ENCODE peak calls at places on chromosomes 2 and 18, in four cellular contexts. One of them, this sample, is unnamed. For H3K4me1, the result is how much of the 10 kb centered on the place peaks cover.

GRCh38 chr2:179338681-179339080 is 74.0 kb upstream of the SESTD1 start:
- DNase-seq in pancreas: no peak
- DNase-seq in left lung: no peak
- DNase-seq in ascending aorta: no peak
- DNase-seq in this sample: no peak

GRCh38 chr18:21739604-21740473 is 753 bp upstream of the MIB1 start:
- DNase-seq in pancreas: peak
- DNase-seq in left lung: no peak
- DNase-seq in ascending aorta: no peak
- DNase-seq in this sample: peak

GRCh38 chr2:191907091-191907490 is 60.2 kb upstream of the CAVIN2 start:
- DNase-seq in pancreas: no peak
- DNase-seq in left lung: no peak
- DNase-seq in ascending aorta: no peak
- DNase-seq in this sample: no peak

GRCh38 chr2:141105763-141106162 is 1025.1 kb downstream of the LRP1B start:
- DNase-seq in pancreas: no peak
- DNase-seq in left lung: no peak
- DNase-seq in ascending aorta: no peak
- DNase-seq in this sample: no peak

GRCh38 chr2:110095994-110096633 is 19.5 kb downstream of the MALL start:
- DNase-seq in pancreas: no peak
- DNase-seq in left lung: no peak
- DNase-seq in ascending aorta: peak
- DNase-seq in this sample: peak

GRCh38 chr18:3455938-3456685 is 6.1 kb downstream of the TGIF1 start:
- DNase-seq in pancreas: no peak
- DNase-seq in left lung: no peak
- DNase-seq in ascending aorta: no peak
- DNase-seq in this sample: no peak

GRCh38 chr2:181190711-181191110 is 210.3 kb downstream of the UBE2E3 start:
- DNase-seq in pancreas: no peak
- DNase-seq in left lung: no peak
- DNase-seq in ascending aorta: no peak
- DNase-seq in this sample: no peak

GRCh38 chr18:56148373-56148772 is 490.0 kb downstream of the TXNL1 start:
- DNase-seq in pancreas: no peak
- DNase-seq in left lung: no peak
- DNase-seq in ascending aorta: no peak
- DNase-seq in this sample: no peak

GRCh38 chr2:13669607-13670006 is 952.9 kb downstream of the TRIB2 start:
- DNase-seq in pancreas: no peak
- DNase-seq in left lung: no peak
- DNase-seq in ascending aorta: no peak
- DNase-seq in this sample: no peak

GRCh38 chr18:62018034-62018760 is 125.4 kb upstream of the RNF152 start:
- DNase-seq in pancreas: no peak
- DNase-seq in left lung: peak
- DNase-seq in ascending aorta: no peak
- DNase-seq in this sample: peak

GRCh38 chr2:192126426-192126825 is 68.3 kb downstream of the TMEFF2 start:
- DNase-seq in pancreas: no peak
- DNase-seq in left lung: no peak
- DNase-seq in ascending aorta: no peak
- DNase-seq in this sample: no peak

GRCh38 chr2:233689498-233689897 is 3.2 kb upstream of the UGT1A6 start:
- DNase-seq in pancreas: no peak
- DNase-seq in left lung: no peak
- DNase-seq in ascending aorta: no peak
- DNase-seq in this sample: no peak

GRCh38 chr2:173872714-173873113 is 92.5 kb downstream of the SP3 start:
- DNase-seq in pancreas: no peak
- DNase-seq in left lung: no peak
- DNase-seq in ascending aorta: no peak
- DNase-seq in this sample: no peak

GRCh38 chr2:132417430-132418035 is 928 bp downstream of the GPR39 start:
- DNase-seq in pancreas: peak
- DNase-seq in left lung: no peak
- DNase-seq in ascending aorta: peak
- DNase-seq in this sample: no peak

GRCh38 chr2:132416080-132416911 is at the start of gene GPR39:
- DNase-seq in pancreas: peak
- DNase-seq in left lung: peak
- DNase-seq in ascending aorta: peak
- DNase-seq in this sample: peak

GRCh38 chr2:132412021-132412420 is 4.6 kb upstream of the GPR39 start:
- DNase-seq in pancreas: no peak
- DNase-seq in left lung: no peak
- DNase-seq in ascending aorta: no peak
- DNase-seq in this sample: no peak

GRCh38 chr2:132416996-132417395 is 391 bp downstream of the GPR39 start:
- DNase-seq in pancreas: no peak
- DNase-seq in left lung: no peak
- DNase-seq in ascending aorta: no peak
- DNase-seq in this sample: no peak

GRCh38 chr2:132415256-132416079 is 1.1 kb upstream of the GPR39 start:
- DNase-seq in pancreas: no peak
- DNase-seq in left lung: no peak
- DNase-seq in ascending aorta: no peak
- DNase-seq in this sample: peak
- H3K4me1 ChIP-seq in pancreas: under half
- H3K4me1 ChIP-seq in left lung: under half
- H3K4me1 ChIP-seq in ascending aorta: under half
- H3K4me1 ChIP-seq in this sample: under half

DNA sequence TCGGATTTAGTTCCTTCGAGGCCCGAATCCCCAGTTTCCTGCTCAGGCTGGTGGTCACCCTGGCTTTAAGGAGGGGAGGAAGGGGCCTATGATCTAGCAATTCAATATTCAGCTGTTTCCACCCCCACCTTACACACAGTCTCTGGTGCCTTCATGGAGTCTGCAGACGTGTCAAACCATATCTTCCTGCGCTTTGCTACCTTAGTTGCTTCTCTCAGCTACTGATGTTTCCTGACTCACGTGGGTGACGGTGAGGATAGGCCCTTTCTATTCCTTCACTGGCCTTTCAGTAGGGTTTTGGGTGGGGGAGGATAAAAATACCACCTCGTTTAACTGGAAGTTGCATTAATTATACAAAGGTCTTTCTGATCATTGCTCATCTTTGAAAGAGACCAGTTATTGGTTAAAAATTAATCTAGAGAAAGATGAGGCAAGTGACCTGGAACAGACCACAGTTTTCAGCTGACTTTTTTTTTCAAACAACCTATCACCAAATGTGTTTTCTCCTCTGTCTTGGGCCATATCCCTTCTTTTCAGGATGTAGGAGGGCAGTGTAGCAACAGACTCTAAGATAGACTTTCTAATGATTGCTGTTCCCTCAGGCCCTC is 49.7 kb downstream of the SH2D6 start:
- DNase-seq in pancreas: no peak
- DNase-seq in left lung: no peak
- DNase-seq in ascending aorta: no peak
- DNase-seq in this sample: no peak
- H3K4me1 ChIP-seq in pancreas: under half
- H3K4me1 ChIP-seq in left lung: under half
- H3K4me1 ChIP-seq in ascending aorta: under half
- H3K4me1 ChIP-seq in this sample: under half

GRCh38 chr2:205754924-205755321 is 72.6 kb downstream of the NRP2 start:
- DNase-seq in pancreas: no peak
- DNase-seq in left lung: no peak
- DNase-seq in ascending aorta: no peak
- DNase-seq in this sample: no peak
- H3K4me1 ChIP-seq in pancreas: under half
- H3K4me1 ChIP-seq in left lung: under half
- H3K4me1 ChIP-seq in ascending aorta: under half
- H3K4me1 ChIP-seq in this sample: under half

GRCh38 chr2:151718796-151719195 is 15.5 kb downstream of the NEB start:
- DNase-seq in pancreas: no peak
- DNase-seq in left lung: no peak
- DNase-seq in ascending aorta: no peak
- DNase-seq in this sample: no peak
- H3K4me1 ChIP-seq in pancreas: under half
- H3K4me1 ChIP-seq in left lung: under half
- H3K4me1 ChIP-seq in ascending aorta: under half
- H3K4me1 ChIP-seq in this sample: under half